ENCODE peak calls at places on chromosomes 4 and X, in nine cellular contexts. I is breast epithelium, F is HCT116, W is H1, S is upper lobe of left lung, K is HL-60, L is GM12878, Z is vagina, P is K562. M is an unnamed sample.

GRCh38 chr4:1600211-1600780 is 83.8 kb downstream of the FAM53A start:
- DNase-seq in P (no peak), I (no peak), Z (no peak), L (no peak), K (no peak), F (no peak), S (no peak), W (no peak), M (no peak)

GRCh38 chr4:13917010-13917409 is 289.5 kb upstream of the BOD1L1 start:
- DNase-seq in L (no peak), W (no peak), P (no peak), F (no peak), Z (no peak), K (no peak), S (no peak), I (no peak), M (no peak)

GRCh38 chrX:128781506-128781905 is 729.3 kb upstream of the ACTRT1 start:
- DNase-seq in L (no peak), I (no peak), Z (no peak), W (peak; percentile 49), F (no peak), S (no peak), K (peak; percentile 16), P (peak; percentile 1), M (no peak)

GRCh38 chrX:48695925-48696300 is 621 bp upstream of the SUV39H1 start:
- DNase-seq in S (no peak), I (no peak), Z (no peak), K (no peak), L (no peak), F (no peak), P (no peak), W (no peak), M (no peak)

GRCh38 chr4:6383929-6384328 is 88.5 kb downstream of the PPP2R2C start:
- DNase-seq in W (no peak), Z (no peak), F (no peak), I (no peak), P (no peak), L (no peak), K (no peak), S (no peak), M (no peak)

GRCh38 chr4:152920768-152921167 is 15.4 kb upstream of the FHDC1 start:
- DNase-seq in K (no peak), W (no peak), S (no peak), Z (no peak), P (no peak), I (no peak), L (no peak), F (peak; percentile 40), M (no peak)

GRCh38 chr4:153560918-153561317 is 94.8 kb downstream of the TMEM131L start:
- DNase-seq in S (no peak), L (peak; percentile 26), Z (no peak), I (no peak), W (no peak), F (no peak), K (no peak), P (no peak), M (peak; percentile 26)

GRCh38 chrX:155864655-155865054 is 16.5 kb upstream of the VAMP7 start:
- DNase-seq in P (no peak), F (no peak), K (no peak), L (no peak), W (no peak), I (no peak), S (no peak), Z (no peak), M (no peak)

GRCh38 chrX:11261260-11261659 is 32.0 kb upstream of the AMELX start:
- DNase-seq in L (no peak), F (no peak), Z (no peak), W (no peak), P (no peak), K (no peak), I (no peak), S (no peak), M (no peak)

GRCh38 chr4:145340071-145340695 is 141.5 kb upstream of the SMAD1 start:
- DNase-seq in W (peak; percentile 52), P (peak; percentile 38), Z (no peak), F (no peak), L (no peak), I (no peak), K (no peak), S (no peak), M (no peak)

GRCh38 chrX:24464836-24465523 is at the start of gene PDK3:
- DNase-seq in K (peak; percentile 79), S (peak; percentile 86), Z (peak; percentile 90), I (peak; percentile 88), F (peak; percentile 66), P (peak; percentile 87), L (peak; percentile 45), W (peak; percentile 73), M (peak; percentile 95)

GRCh38 chr4:100146756-100147155 is 43.5 kb downstream of the DDIT4L start:
- DNase-seq in W (no peak), Z (no peak), S (no peak), K (no peak), L (no peak), P (no peak), F (no peak), I (no peak), M (no peak)

GRCh38 chr4:167109859-167110258 is 124.4 kb downstream of the SPOCK3 start:
- DNase-seq in I (no peak), W (no peak), S (no peak), F (no peak), P (no peak), Z (no peak), L (no peak), K (no peak), M (no peak)

GRCh38 chrX:40474205-40474626 is 106.6 kb upstream of the ATP6AP2 start:
- DNase-seq in P (no peak), K (no peak), S (peak; percentile 58), Z (no peak), L (no peak), F (no peak), W (peak; percentile 60), I (peak; percentile 57), M (no peak)

GRCh38 chr4:2059034-2059725 is at the start of gene NAT8L:
- DNase-seq in S (no peak), L (no peak), F (peak; percentile 21), Z (no peak), I (no peak), K (peak; percentile 46), P (peak; percentile 77), W (no peak), M (no peak)

GRCh38 chr4:137529432-137529831 is 2.9 kb downstream of the PCDH18 start:
- DNase-seq in P (no peak), F (no peak), L (no peak), W (no peak), S (no peak), Z (no peak), I (no peak), K (no peak), M (no peak)

DNA sequence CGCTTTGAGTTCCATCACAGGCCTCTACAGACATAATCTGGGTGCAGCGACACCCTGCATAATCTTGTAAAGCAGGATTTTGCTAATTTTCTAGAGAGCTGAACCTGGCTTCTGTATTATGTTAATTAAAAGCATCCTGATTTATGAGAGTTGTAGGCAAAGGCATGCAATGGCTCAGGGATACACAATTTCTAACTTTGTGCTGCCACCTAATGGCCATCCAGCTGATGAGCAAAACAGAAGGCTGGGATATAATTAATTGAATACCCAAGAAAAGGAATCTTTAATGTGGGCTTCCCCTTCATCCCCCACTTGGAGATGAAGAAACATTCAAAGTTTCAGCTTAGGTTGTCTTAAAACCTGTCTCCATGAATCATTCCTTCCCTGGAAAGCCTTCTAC is 78.1 kb downstream of the BMP15 start:
- DNase-seq in I (no peak), P (peak; percentile 15), L (no peak), K (peak; percentile 8), S (no peak), F (no peak), Z (no peak), W (no peak), M (no peak)
- H3K27me3 ChIP-seq in I (peaks cover 49% of the 10 kb centered on the region), P (no peaks in the 10 kb centered on the region), L (no peaks in the 10 kb centered on the region), K (no peaks in the 10 kb centered on the region), S (no peaks in the 10 kb centered on the region), F (peaks cover 9% of the 10 kb centered on the region), Z (no peaks in the 10 kb centered on the region), W (no peaks in the 10 kb centered on the region), M (no peaks in the 10 kb centered on the region)

DNA sequence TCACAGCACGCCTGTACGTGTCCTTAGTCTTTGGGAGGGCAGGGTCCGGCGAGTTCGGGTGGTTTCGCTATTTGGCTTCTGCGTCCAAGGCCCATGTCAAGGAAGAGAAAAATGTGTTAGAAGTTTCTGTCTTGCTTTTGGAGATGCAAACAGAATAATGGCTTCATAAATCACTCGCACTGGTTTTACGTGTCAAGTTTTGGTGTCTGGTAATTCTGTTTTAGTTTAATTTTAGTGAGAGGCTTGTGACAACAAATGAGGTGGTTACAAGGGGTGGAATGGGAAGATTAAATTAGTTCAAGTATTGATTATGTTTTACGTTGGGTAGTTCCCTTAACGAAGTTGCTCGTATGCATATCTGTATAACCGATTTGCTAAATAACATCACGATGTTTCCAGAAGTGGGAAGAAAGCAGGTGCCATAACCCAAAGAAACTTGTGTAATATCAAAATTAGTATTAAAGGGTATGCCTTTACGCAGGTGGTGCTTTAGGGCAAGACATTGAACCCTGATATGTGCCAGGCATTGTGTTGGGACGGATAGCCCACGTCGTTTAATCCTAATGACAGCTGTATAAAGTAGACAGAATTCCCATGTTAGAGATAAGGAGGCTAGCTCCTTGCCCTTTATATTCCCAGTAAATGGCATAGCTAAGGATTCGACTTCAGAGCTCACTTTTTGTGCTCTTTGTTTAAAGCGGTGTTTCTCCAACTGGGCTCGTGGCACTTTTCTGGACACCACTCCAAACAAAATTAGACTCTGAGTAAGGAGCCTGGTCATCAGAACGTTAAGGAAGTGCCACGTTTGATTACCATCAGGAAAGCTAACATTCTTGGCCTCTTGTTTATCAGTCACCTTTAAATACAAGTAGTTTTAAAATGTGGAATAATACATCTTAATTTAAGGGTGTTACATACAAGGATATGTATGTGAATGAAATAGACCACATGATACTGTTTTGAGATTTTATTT is 843 bp downstream of the RPL34 start:
- DNase-seq in S (no peak), L (no peak), I (no peak), W (no peak), Z (no peak), F (no peak), P (no peak), K (no peak), M (no peak)
- TF ChIP-seq POLR2AphosphoS5 in S (no peak), L (no peak), I (no peak), W (peak; percentile 50), Z (no peak), F (no peak), P (peak; percentile 6), K (peak; percentile 25), M (no peak)

DNA sequence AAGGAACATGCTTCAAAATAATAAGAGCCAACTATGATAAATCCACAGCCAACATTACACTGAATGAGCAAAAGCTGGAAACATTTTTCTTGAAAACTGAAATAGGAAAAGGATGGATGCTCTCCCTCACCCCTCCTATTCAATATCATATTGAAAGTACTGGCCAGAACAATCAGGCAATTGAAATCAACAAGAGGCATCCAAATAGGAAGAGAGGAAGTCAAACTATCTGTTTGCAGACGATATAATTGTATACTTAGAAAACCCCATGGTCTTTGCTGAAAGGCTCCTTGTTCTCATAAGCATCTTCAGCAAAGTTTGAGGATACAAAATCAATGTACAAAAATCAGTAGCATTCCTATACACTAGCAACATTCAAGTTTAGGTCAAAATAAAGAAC is 1562.5 kb upstream of the ADGRL3 start:
- DNase-seq in I (no peak), K (no peak), Z (no peak), P (no peak), F (no peak), W (no peak), S (no peak), L (no peak), M (no peak)
- H3K27me3 ChIP-seq in I (no peaks in the 10 kb centered on the region), K (no peaks in the 10 kb centered on the region), Z (no peaks in the 10 kb centered on the region), P (no peaks in the 10 kb centered on the region), F (no peaks in the 10 kb centered on the region), W (no peaks in the 10 kb centered on the region), S (no peaks in the 10 kb centered on the region), L (no peaks in the 10 kb centered on the region), M (no peaks in the 10 kb centered on the region)

GRCh38 chr4:94995684-94996394 is 238.1 kb downstream of the BMPR1B start:
- DNase-seq in K (no peak), S (no peak), Z (no peak), F (no peak), P (no peak), W (no peak), I (no peak), L (no peak), M (no peak)
- TF ChIP-seq POLR2AphosphoS5 in K (no peak), S (no peak), Z (no peak), F (no peak), P (no peak), W (no peak), I (no peak), L (no peak), M (no peak)

M was measured in esophagus muscularis mucosa.